ENCODE peak calls at places on chromosomes 13 and 19, in five cellular contexts. I is ELR; A is stimulated activated CD8-positive, alpha-beta memory T cell treated with anti-CD3 and anti-CD28 coated beads, Interleukin-4, amount 100 ng/mL, for 24 hours; C is neuronal stem cell; Q is cardiac muscle cell. O is an unnamed sample.

GRCh38 chr13:48508001-48508400 is 24.9 kb downstream of the RCBTB2 start:
- DNase-seq in Q (no peak), C (no peak), A (no peak), I (no peak), O (no peak)

GRCh38 chr19:52224211-52224610 is 34.4 kb downstream of the PPP2R1A start:
- DNase-seq in C (no peak), A (no peak), I (no peak), Q (no peak), O (no peak)

GRCh38 chr13:114116734-114117133 is 15.7 kb downstream of the RASA3 start:
- DNase-seq in I (no peak), C (no peak), Q (no peak), A (no peak), O (no peak)

GRCh38 chr13:98509271-98510155 is 67.4 kb downstream of the STK24 start:
- DNase-seq in Q (peak), I (peak), A (no peak), C (no peak), O (peak)

GRCh38 chr19:51166846-51167490 is 24.9 kb downstream of the SIGLEC7 start:
- DNase-seq in C (no peak), A (peak), I (no peak), Q (no peak), O (peak)

GRCh38 chr13:110195547-110196485 is 111.1 kb downstream of the COL4A1 start:
- DNase-seq in I (no peak), A (no peak), Q (no peak), C (no peak), O (no peak)

GRCh38 chr19:39104104-39104708 is 20.0 kb downstream of the ACP7 start:
- DNase-seq in Q (no peak), I (no peak), A (no peak), C (no peak), O (no peak)

GRCh38 chr19:10927691-10928562 is 512 bp downstream of the YIPF2 start:
- DNase-seq in Q (no peak), A (no peak), C (no peak), I (no peak), O (peak)

GRCh38 chr13:32829676-32830091 is 186.5 kb upstream of the KL start:
- DNase-seq in Q (peak), I (peak), A (no peak), C (no peak), O (no peak)

GRCh38 chr19:34274827-34275625 is 20.7 kb downstream of the GARRE1 start:
- DNase-seq in I (peak), C (no peak), Q (peak), A (no peak), O (no peak)

GRCh38 chr13:112256716-112257497 is 119.2 kb upstream of the SPACA7 start:
- DNase-seq in Q (no peak), C (no peak), A (no peak), I (no peak), O (no peak)

GRCh38 chr13:45108716-45109706 is 11.3 kb upstream of the GTF2F2 start:
- DNase-seq in C (no peak), Q (peak), A (no peak), I (peak), O (no peak)

GRCh38 chr19:38090561-38090960 is 133.5 kb downstream of the DPF1 start:
- DNase-seq in I (no peak), C (no peak), Q (no peak), A (no peak), O (no peak)

GRCh38 chr19:4369888-4370260 is 26.5 kb downstream of the MPND start:
- DNase-seq in C (no peak), Q (no peak), A (peak), I (no peak), O (peak)

GRCh38 chr13:94268661-94269060 is 210.8 kb downstream of the DCT start:
- DNase-seq in Q (no peak), A (no peak), C (no peak), I (peak), O (no peak)